ENCODE peak calls at places on chromosomes 7 and 10, in five cellular contexts. E is heart left ventricle, W is breast epithelium, D is esophagus muscularis mucosa, H is Peyer's patch. M is an unnamed sample.

GRCh38 chr7:115087437-115087836 is 165.5 kb downstream of the MDFIC start:
- DNase-seq in E (peak; percentile 33), W (no peak), D (no peak), H (no peak), M (peak; percentile 25)

GRCh38 chr10:88280518-88280917 is 302.6 kb downstream of the RNLS start:
- DNase-seq in E (no peak), W (no peak), D (no peak), H (no peak), M (no peak)

GRCh38 chr7:27442446-27442845 is 199.8 kb downstream of the EVX1 start:
- DNase-seq in E (no peak), W (no peak), D (peak; percentile 12), H (no peak), M (no peak)

GRCh38 chr7:75850222-75850621 is 28.6 kb upstream of the RHBDD2 start:
- DNase-seq in E (no peak), W (no peak), D (no peak), H (no peak), M (no peak)

GRCh38 chr10:36533316-36533715 is 592.1 kb upstream of the ANKRD30A start:
- DNase-seq in E (no peak), W (no peak), D (no peak), H (no peak), M (no peak)

GRCh38 chr10:128835361-128835760 is 631.7 kb upstream of the MGMT start:
- DNase-seq in E (no peak), W (no peak), D (peak; percentile 80), H (no peak), M (no peak)

GRCh38 chr7:132443776-132444520 is 132.3 kb downstream of the PLXNA4 start:
- DNase-seq in E (no peak), W (no peak), D (no peak), H (no peak), M (no peak)

GRCh38 chr10:55629792-55630490 is 731.1 kb downstream of the ZWINT start:
- DNase-seq in E (no peak), W (peak; percentile 49), D (no peak), H (no peak), M (peak; percentile 75)

GRCh38 chr7:5429857-5430611 is 6.4 kb upstream of the TNRC18 start:
- DNase-seq in E (peak; percentile 48), W (no peak), D (no peak), H (peak; percentile 76), M (peak; percentile 72)

GRCh38 chr7:17506601-17507000 is 208.1 kb downstream of the AHR start:
- DNase-seq in E (no peak), W (no peak), D (no peak), H (no peak), M (no peak)

GRCh38 chr10:58241346-58241745 is 26.3 kb downstream of the IPMK start:
- DNase-seq in E (no peak), W (no peak), D (no peak), H (no peak), M (no peak)

GRCh38 chr7:112630565-112630964 is 149.8 kb downstream of the LSMEM1 start:
- DNase-seq in E (no peak), W (no peak), D (no peak), H (no peak), M (no peak)

DNA sequence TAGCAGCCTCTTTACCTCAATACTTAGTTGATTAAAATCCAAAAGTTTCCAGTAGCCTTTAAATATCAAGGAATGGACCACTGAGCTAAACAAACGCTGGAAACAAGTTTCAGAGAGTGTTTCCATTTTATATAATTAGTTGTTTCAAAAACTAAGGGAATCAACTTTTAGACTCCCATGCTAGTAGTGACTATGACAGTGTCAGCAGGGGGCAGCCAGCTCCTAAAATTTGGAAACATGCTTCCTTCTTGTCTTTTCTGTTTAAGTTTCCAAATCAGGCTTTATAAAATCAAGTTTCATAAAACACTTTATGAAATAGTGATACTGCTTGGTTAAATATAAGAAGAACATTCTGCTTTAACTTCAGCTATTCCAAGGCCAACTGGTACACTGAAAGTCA is 138.2 kb upstream of the TMEM229A start:
- DNase-seq in E (no peak), W (no peak), D (no peak), H (no peak), M (no peak)
- TF ChIP-seq CTCF in E (peak; percentile 39), W (no peak), D (peak; percentile 42), H (no peak), M (no peak)

GRCh38 chr10:91939653-91940052 is 16.1 kb downstream of the BTAF1 start:
- DNase-seq in E (no peak), W (no peak), D (no peak), H (no peak), M (no peak)
- TF ChIP-seq POLR2A in E (no peak), W (no peak), D (no peak), H (no peak), M (no peak)

GRCh38 chr10:110110338-110110737 is 97.1 kb upstream of the MXI1 start:
- DNase-seq in E (no peak), W (no peak), D (no peak), H (no peak), M (no peak)

GRCh38 chr10:110115784-110116520 is 91.5 kb upstream of the MXI1 start:
- DNase-seq in E (no peak), W (no peak), D (no peak), H (no peak), M (no peak)

GRCh38 chr10:110107887-110108286 is 99.5 kb upstream of the MXI1 start:
- DNase-seq in E (no peak), W (no peak), D (no peak), H (no peak), M (no peak)

GRCh38 chr10:110118891-110119621 is 88.3 kb upstream of the MXI1 start:
- DNase-seq in E (no peak), W (no peak), D (no peak), H (no peak), M (no peak)

GRCh38 chr10:110113670-110114337 is 93.6 kb upstream of the MXI1 start:
- DNase-seq in E (no peak), W (no peak), D (no peak), H (no peak), M (no peak)
- H3K36me3 ChIP-seq in E (peaks cover 18% of the 10 kb centered on the region), W (peaks cover 5% of the 10 kb centered on the region), D (peaks cover 14% of the 10 kb centered on the region), H (no peaks in the 10 kb centered on the region), M (peaks cover 23% of the 10 kb centered on the region)

DNA sequence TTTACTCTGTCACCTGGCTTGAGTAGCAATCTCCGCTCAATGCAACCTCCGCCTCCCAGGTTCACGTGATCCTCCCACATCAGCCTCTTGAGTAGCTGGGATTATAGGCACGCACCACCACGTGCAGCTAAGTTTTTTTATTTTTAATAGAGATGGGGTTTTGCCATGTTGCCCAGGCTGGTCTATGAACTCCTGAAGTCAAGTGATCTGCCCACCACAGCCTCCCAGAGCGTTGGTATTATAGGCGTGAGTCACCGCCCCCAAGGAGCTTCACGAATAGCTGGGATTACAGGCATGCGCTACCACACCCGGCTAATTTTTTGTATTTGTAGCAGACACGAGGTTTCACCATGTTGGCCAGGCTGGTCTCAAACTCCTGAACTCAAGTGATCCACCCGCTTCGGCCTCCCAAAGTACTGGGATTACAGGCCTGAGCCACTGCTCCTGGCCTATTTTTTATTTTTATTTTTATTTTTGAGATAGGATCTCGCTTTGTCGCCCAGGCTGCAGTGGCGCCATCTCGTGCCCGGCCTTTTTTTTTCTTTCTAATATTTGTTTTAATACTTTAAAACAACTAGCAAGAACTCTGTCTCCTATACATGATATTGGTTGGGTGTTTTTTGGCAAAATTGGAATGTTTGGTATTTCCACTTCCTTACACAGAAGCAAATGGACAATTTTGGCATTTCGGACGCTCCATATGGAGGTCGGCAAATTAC is 1.1 kb downstream of the EFCAB10 start:
- DNase-seq in E (no peak), W (no peak), D (no peak), H (no peak), M (no peak)
- TF ChIP-seq CTCF in E (no peak), W (no peak), D (no peak), H (no peak), M (no peak)

GRCh38 chr7:156675721-156676120 is 35.1 kb downstream of the RNF32 start:
- DNase-seq in E (no peak), W (no peak), D (no peak), H (no peak), M (no peak)
- TF ChIP-seq POLR2A in E (no peak), W (no peak), D (no peak), H (no peak), M (no peak)